ENCODE peak calls at places on chromosomes 13 and 19, in eight cellular contexts. O is endodermal cell, K is suprapubic skin, F is cardiac fibroblast, U is mesothelial cell of epicardium, Q is heart left ventricle, T is ascending aorta, A is fibroblast of the aortic adventitia. N is an unnamed sample.

GRCh38 chr19:18153555-18154134 is 682 bp downstream of the PIK3R2 start:
- DNase-seq in O (no peak), K (no peak), F (no peak), U (peak), Q (peak), T (no peak), A (no peak), N (no peak)

GRCh38 chr19:17758528-17758927 is 7.3 kb downstream of the FCHO1 start:
- DNase-seq in O (no peak), K (no peak), F (no peak), U (no peak), Q (no peak), T (no peak), A (no peak), N (no peak)

GRCh38 chr13:25295228-25295627 is 6.2 kb upstream of the NUP58 start:
- DNase-seq in O (no peak), K (no peak), F (peak), U (no peak), Q (no peak), T (no peak), A (no peak), N (no peak)

GRCh38 chr19:11881151-11881800 is 6.3 kb upstream of the ZNF69 start:
- DNase-seq in O (peak), K (no peak), F (peak), U (peak), Q (peak), T (no peak), A (peak), N (peak)

GRCh38 chr19:7145494-7145893 is 76.0 kb downstream of the ZNF557 start:
- DNase-seq in O (no peak), K (no peak), F (no peak), U (no peak), Q (no peak), T (no peak), A (no peak), N (no peak)

GRCh38 chr19:1019980-1020867 is 699 bp downstream of the TMEM259 start:
- DNase-seq in O (no peak), K (no peak), F (no peak), U (no peak), Q (no peak), T (no peak), A (no peak), N (no peak)

GRCh38 chr13:113863511-113864302 is at the start of gene GAS6:
- DNase-seq in O (peak), K (peak), F (peak), U (peak), Q (peak), T (peak), A (peak), N (peak)

GRCh38 chr19:858868-859843 is at the start of gene CFD:
- DNase-seq in O (no peak), K (no peak), F (no peak), U (no peak), Q (peak), T (peak), A (peak), N (no peak)

GRCh38 chr13:59914556-59914955 is 249.2 kb downstream of the DIAPH3 start:
- DNase-seq in O (no peak), K (no peak), F (peak), U (no peak), Q (no peak), T (no peak), A (peak), N (no peak)

GRCh38 chr19:55146078-55146647 is 2.8 kb downstream of the TNNT1 start:
- DNase-seq in O (peak), K (no peak), F (peak), U (no peak), Q (peak), T (no peak), A (no peak), N (no peak)
- TF ChIP-seq CTCF in O (peak), K (no peak), F (peak), U (peak), Q (peak), T (peak), A (peak), N (no peak)

GRCh38 chr13:30158774-30159445 is 148.4 kb downstream of the KATNAL1 start:
- DNase-seq in O (no peak), K (no peak), F (peak), U (no peak), Q (no peak), T (no peak), A (peak), N (no peak)
- TF ChIP-seq CTCF in O (peak), K (peak), F (peak), U (no peak), Q (no peak), T (no peak), A (peak), N (no peak)

DNA sequence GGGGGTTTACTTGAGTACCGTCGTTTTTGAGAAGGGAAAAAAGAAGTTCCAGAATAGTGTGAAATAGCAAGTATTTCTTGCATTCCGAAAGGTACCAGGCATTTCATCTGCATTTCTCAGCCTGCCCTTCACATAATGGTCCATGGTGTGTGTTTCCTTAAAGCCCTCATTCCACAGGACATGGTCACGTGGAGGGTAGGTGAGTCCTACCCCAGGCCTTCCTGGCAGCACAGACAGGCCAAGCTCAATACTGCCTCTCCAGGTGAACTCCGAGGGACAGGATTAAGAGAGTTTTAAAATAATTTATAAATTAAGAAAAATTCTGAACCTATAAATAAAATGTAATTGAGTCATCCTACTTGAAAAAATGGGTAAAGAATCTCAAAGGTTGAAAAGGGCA is 64.7 kb downstream of the TNFRSF19 start:
- DNase-seq in O (peak), K (no peak), F (no peak), U (no peak), Q (no peak), T (no peak), A (no peak), N (no peak)
- TF ChIP-seq CTCF in O (peak), K (no peak), F (no peak), U (no peak), Q (no peak), T (no peak), A (peak), N (no peak)

DNA sequence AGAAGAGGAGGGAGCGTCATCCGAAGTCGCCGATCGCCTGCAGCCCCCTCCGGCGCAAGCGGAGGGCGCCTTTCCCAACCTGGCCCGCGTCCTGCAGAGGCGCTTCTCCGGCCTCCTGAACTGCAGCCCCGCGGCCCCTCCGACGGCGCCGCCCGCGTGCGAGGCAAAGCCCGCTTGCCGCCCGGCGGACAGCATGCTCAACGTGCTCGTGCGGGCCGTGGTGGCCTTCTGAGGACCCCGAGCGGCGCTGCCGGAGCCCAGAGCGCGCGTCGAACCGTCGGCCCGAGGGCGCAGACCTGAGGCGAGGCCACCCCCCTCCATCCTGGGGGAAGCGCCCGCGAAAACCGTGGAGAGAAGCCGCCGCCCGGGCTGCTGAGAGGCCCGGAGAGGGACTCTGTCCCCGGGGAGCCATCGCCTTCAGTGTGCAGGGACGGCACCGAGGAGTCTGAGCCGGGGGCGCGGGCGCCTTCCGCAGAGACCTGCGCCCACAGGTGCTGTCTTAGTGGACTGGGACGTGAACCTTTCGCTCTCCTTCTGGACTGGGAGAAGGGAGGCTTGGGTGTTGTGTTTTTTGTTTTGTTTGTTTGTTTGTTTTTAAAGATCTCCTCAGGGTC is 3.5 kb downstream of the IER2 start:
- DNase-seq in O (no peak), K (no peak), F (peak), U (no peak), Q (no peak), T (no peak), A (peak), N (no peak)
- TF ChIP-seq CTCF in O (no peak), K (no peak), F (peak), U (no peak), Q (no peak), T (no peak), A (no peak), N (no peak)

GRCh38 chr19:30799854-30800755 is 427.9 kb downstream of the ZNF536 start:
- DNase-seq in O (peak), K (no peak), F (no peak), U (peak), Q (peak), T (no peak), A (peak), N (no peak)
- TF ChIP-seq CTCF in O (peak), K (peak), F (peak), U (peak), Q (peak), T (no peak), A (peak), N (no peak)

GRCh38 chr13:54647275-54647674 is 1618.7 kb downstream of the OLFM4 start:
- DNase-seq in O (no peak), K (no peak), F (no peak), U (no peak), Q (no peak), T (no peak), A (no peak), N (no peak)
- TF ChIP-seq CTCF in O (no peak), K (no peak), F (no peak), U (no peak), Q (no peak), T (no peak), A (no peak), N (no peak)

GRCh38 chr13:97659602-97660001 is 225.6 kb downstream of the RAP2A start:
- DNase-seq in O (no peak), K (no peak), F (peak), U (no peak), Q (no peak), T (no peak), A (peak), N (no peak)
- TF ChIP-seq CTCF in O (peak), K (no peak), F (peak), U (no peak), Q (peak), T (no peak), A (peak), N (no peak)

DNA sequence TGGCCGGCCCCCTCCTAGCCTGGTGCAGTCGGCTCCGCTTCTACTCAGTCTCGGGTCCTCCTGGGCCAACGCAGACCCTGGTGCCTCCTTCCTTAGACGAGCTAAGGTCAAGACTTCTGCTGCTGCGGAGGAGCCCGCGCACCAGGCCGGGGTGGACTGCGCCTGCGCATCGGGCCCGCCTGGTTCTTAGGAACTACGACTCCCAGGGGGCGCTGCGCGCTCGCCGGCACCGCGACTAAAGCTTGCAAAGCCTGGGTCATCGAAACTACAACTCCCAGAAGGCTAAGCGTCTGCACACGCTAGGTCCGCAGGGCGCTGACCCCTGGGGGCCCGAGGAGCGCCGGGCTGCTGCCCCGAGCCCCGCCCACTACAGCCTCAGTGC is at the start of gene ZNF835:
- DNase-seq in O (peak), K (peak), F (peak), U (no peak), Q (peak), T (peak), A (no peak), N (peak)
- TF ChIP-seq CTCF in O (no peak), K (no peak), F (no peak), U (no peak), Q (no peak), T (peak), A (no peak), N (no peak)

DNA sequence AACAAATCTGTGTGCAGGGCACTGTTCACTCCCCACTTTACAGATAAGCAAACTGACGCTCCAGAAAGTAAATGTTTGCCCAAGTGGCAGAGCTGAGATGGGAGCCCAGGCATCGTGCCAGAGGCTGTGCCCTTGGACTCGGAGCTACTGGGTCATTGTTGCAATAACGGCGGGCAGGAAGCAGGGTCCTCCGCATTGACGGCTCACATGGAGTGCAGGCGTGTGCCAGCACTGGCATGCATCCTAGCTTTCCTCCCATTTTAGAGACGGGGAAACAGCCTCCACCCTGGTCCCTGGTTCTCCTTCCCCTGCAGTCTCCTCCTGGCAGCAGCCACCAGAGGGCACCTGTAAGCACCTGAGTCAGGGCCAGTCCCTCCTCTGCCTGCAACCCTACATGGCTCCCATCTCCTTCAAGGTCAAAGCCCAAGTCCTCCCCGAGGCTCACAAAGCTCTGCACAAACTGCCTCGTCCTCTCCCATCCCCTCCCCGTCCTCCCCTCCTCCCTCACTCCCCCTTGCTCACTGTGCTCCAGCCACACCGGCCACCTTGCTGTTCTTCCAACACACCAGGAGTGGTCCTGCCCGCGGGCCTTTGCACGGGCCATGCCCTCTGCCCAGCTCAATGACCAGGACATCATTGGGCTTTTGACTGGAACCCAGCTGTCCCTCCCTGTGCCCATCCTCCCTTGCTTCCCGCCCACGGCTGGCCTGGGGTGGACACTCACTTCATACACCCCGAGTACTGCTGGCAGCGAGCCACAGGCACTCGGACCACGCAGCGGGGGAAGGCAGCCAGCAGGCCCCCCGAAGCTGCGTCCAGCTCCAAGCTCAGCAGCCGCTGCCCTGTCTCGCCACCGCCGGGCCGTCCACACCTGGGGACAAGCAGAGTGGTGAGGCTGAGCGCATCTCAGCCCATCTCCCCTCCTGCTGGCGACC is 7.7 kb upstream of the LRG1 start:
- DNase-seq in O (peak), K (no peak), F (peak), U (no peak), Q (no peak), T (no peak), A (no peak), N (no peak)
- TF ChIP-seq CTCF in O (peak), K (no peak), F (peak), U (no peak), Q (no peak), T (no peak), A (peak), N (no peak)